ENCODE peak calls at places on chromosome 20, in ten cellular contexts. O is heart right ventricle, M is breast epithelium, E is ascending aorta, I is PC-9, Q is upper lobe of right lung, Z is gastrocnemius medialis, H is heart left ventricle, L is K562, T is foreskin keratinocyte. R is an unnamed sample. For H3K4me1, the result is how much of the 10 kb centered on the place peaks cover.

GRCh38 chr20:11195169-11195568 is 521.4 kb upstream of the JAG1 start:
- DNase-seq in O (peak), M (no peak), E (no peak), I (no peak), Q (no peak), Z (no peak), H (peak), L (no peak), T (no peak), R (no peak)

GRCh38 chr20:10219452-10219791 is 792 bp downstream of the SNAP25 start:
- DNase-seq in O (peak), M (peak), E (no peak), I (no peak), Q (peak), Z (no peak), H (peak), L (peak), T (peak), R (peak)

GRCh38 chr20:53126185-53126584 is 154.0 kb downstream of the TSHZ2 start:
- DNase-seq in O (no peak), M (no peak), E (no peak), I (no peak), Q (no peak), Z (no peak), H (no peak), L (no peak), T (no peak), R (no peak)

GRCh38 chr20:46631874-46632446 is 19.3 kb downstream of the SLC13A3 start:
- DNase-seq in O (no peak), M (no peak), E (no peak), I (no peak), Q (no peak), Z (no peak), H (no peak), L (no peak), T (no peak), R (no peak)

GRCh38 chr20:49385471-49385870 is 97.0 kb downstream of the KCNB1 start:
- DNase-seq in O (no peak), M (no peak), E (no peak), I (peak), Q (no peak), Z (peak), H (no peak), L (peak), T (peak), R (no peak)

GRCh38 chr20:18314786-18315406 is 26.6 kb downstream of the ZNF133 start:
- DNase-seq in O (no peak), M (no peak), E (no peak), I (peak), Q (no peak), Z (no peak), H (no peak), L (no peak), T (peak), R (no peak)

GRCh38 chr20:63153254-63154221 is 62.4 kb downstream of the YTHDF1 start:
- DNase-seq in O (no peak), M (no peak), E (no peak), I (no peak), Q (no peak), Z (no peak), H (peak), L (no peak), T (no peak), R (no peak)

GRCh38 chr20:3312940-3313656 is 74.1 kb upstream of the SLC4A11 start:
- DNase-seq in O (no peak), M (no peak), E (no peak), I (peak), Q (no peak), Z (peak), H (no peak), L (no peak), T (peak), R (no peak)

GRCh38 chr20:20211274-20211987 is 156.5 kb upstream of the INSM1 start:
- DNase-seq in O (no peak), M (no peak), E (no peak), I (no peak), Q (no peak), Z (no peak), H (no peak), L (no peak), T (no peak), R (no peak)

GRCh38 chr20:24544371-24544770 is 74.9 kb downstream of the SYNDIG1 start:
- DNase-seq in O (no peak), M (no peak), E (no peak), I (no peak), Q (no peak), Z (no peak), H (no peak), L (no peak), T (no peak), R (no peak)

GRCh38 chr20:11094196-11094595 is 420.4 kb upstream of the JAG1 start:
- DNase-seq in O (no peak), M (no peak), E (no peak), I (no peak), Q (no peak), Z (no peak), H (no peak), L (no peak), T (no peak), R (no peak)

GRCh38 chr20:36628076-36628475 is 17.9 kb downstream of the SLA2 start:
- DNase-seq in O (no peak), M (no peak), E (no peak), I (no peak), Q (no peak), Z (no peak), H (no peak), L (no peak), T (no peak), R (no peak)

GRCh38 chr20:18738055-18738454 is 75.5 kb upstream of the SCP2D1 start:
- DNase-seq in O (no peak), M (no peak), E (no peak), I (no peak), Q (no peak), Z (no peak), H (no peak), L (peak), T (peak), R (no peak)

GRCh38 chr20:38031957-38032356 is 1.3 kb downstream of the TTI1 start:
- DNase-seq in O (no peak), M (no peak), E (no peak), I (no peak), Q (no peak), Z (no peak), H (no peak), L (no peak), T (no peak), R (no peak)

GRCh38 chr20:54149765-54150264 is 24.0 kb downstream of the CYP24A1 start:
- DNase-seq in O (no peak), M (no peak), E (no peak), I (no peak), Q (no peak), Z (no peak), H (no peak), L (no peak), T (no peak), R (no peak)

GRCh38 chr20:46330072-46330763 is 21.9 kb upstream of the CDH22 start:
- DNase-seq in O (no peak), M (no peak), E (no peak), I (no peak), Q (no peak), Z (no peak), H (no peak), L (no peak), T (no peak), R (no peak)

GRCh38 chr20:34544109-34544793 is 14.3 kb upstream of the MAP1LC3A start:
- DNase-seq in O (no peak), M (no peak), E (no peak), I (no peak), Q (no peak), Z (no peak), H (peak), L (no peak), T (no peak), R (no peak)

GRCh38 chr20:63652192-63652980 is 838 bp downstream of the STMN3 start:
- DNase-seq in O (no peak), M (no peak), E (no peak), I (no peak), Q (no peak), Z (no peak), H (no peak), L (peak), T (no peak), R (no peak)

GRCh38 chr20:56358070-56358469 is 704 bp upstream of the FAM210B start:
- DNase-seq in O (no peak), M (no peak), E (no peak), I (peak), Q (no peak), Z (no peak), H (no peak), L (no peak), T (no peak), R (no peak)

GRCh38 chr20:61875221-61875885 is 190.3 kb downstream of the TAF4 start:
- DNase-seq in O (no peak), M (no peak), E (no peak), I (no peak), Q (no peak), Z (no peak), H (no peak), L (no peak), T (no peak), R (no peak)

GRCh38 chr20:4563534-4563933 is 158.2 kb upstream of the PRND start:
- DNase-seq in O (no peak), M (no peak), E (no peak), I (peak), Q (no peak), Z (no peak), H (no peak), L (peak), T (peak), R (no peak)

GRCh38 chr20:3805594-3806264 is 9.6 kb downstream of the CDC25B start:
- DNase-seq in O (no peak), M (no peak), E (no peak), I (no peak), Q (no peak), Z (no peak), H (peak), L (peak), T (peak), R (no peak)

GRCh38 chr20:15675813-15676484 is 897.3 kb downstream of the KIF16B start:
- DNase-seq in O (no peak), M (no peak), E (no peak), I (no peak), Q (no peak), Z (no peak), H (no peak), L (no peak), T (no peak), R (no peak)

DNA sequence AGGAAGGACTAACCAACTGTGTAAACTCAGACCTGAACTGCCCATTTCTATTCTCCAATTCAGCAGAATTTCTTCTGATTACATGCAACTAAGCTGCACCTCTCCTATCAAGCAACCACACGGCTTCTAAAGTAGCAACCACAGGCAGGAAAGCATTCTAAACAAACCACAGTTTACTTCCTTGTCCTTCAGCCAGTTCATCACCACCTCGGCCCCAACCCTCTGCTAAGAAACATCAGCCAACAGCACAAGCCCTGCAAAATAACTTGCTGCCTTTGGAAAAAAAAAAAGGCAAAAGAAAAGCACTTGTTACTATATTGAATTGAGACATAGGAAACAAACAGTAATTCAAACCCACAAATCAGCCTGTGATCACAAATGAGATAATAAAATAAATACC is 140.3 kb downstream of the NFATC2 start:
- DNase-seq in O (no peak), M (no peak), E (no peak), I (peak), Q (peak), Z (no peak), H (no peak), L (no peak), T (no peak), R (no peak)
- H3K4me1 ChIP-seq in O (under half), M (under half), E (under half), I (under half), Q (under half), Z (under half), H (under half), L (under half), T (under half), R (under half)

DNA sequence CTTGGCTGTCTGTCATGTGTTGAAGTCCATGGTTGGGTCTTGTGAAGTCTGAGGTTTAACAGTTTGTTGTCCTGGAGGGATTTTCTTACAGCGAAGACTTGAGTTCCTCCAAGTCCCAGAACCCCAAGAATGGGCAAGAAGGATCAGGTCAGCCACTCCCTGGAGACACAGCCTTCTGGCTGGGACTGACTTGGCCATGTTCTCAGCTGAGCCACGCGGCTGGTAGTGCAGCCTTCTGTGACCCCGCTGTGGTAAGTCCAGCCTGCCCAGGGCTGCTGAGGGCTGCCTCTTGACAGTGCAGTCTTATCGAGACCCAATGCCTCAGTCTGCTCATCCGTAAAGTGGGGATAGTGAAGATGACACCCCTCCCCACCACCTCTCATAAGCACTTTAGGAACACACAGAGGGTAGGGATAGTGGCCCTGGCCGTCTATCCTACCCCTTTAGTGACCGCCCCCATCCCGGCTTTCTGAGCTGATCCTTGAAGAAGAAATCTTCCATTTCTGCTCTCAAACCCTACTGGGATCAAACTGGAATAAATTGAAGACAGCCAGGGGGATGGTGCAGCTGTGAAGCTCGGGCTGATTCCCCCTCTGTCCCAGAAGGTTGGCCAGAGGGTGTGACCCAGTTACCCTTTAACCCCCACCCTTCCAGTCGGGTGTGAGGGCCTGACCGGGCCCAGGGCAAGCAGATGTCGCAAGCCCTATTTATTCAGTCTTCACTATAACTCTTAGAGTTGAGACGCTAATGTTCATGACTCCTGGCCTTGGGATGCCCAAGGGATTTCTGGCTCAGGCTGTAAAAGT is 43.5 kb downstream of the SIRPA start:
- DNase-seq in O (no peak), M (no peak), E (no peak), I (no peak), Q (peak), Z (no peak), H (no peak), L (no peak), T (no peak), R (no peak)
- H3K4me1 ChIP-seq in O (under half), M (under half), E (under half), I (under half), Q (under half), Z (under half), H (under half), L (under half), T (under half), R (under half)

GRCh38 chr20:662289-663192 is 9.5 kb upstream of the SRXN1 start:
- DNase-seq in O (no peak), M (no peak), E (no peak), I (no peak), Q (no peak), Z (no peak), H (no peak), L (no peak), T (no peak), R (no peak)
- H3K4me1 ChIP-seq in O (under half), M (under half), E (under half), I (under half), Q (under half), Z (under half), H (under half), L (under half), T (under half), R (under half)

GRCh38 chr20:40689100-40689942 is at the start of gene MAFB:
- DNase-seq in O (peak), M (peak), E (peak), I (no peak), Q (peak), Z (peak), H (peak), L (peak), T (peak), R (peak)
- H3K4me1 ChIP-seq in O (under half), M (under half), E (under half), I (under half), Q (under half), Z (under half), H (under half), L (under half), T (under half), R (half or more)

DNA sequence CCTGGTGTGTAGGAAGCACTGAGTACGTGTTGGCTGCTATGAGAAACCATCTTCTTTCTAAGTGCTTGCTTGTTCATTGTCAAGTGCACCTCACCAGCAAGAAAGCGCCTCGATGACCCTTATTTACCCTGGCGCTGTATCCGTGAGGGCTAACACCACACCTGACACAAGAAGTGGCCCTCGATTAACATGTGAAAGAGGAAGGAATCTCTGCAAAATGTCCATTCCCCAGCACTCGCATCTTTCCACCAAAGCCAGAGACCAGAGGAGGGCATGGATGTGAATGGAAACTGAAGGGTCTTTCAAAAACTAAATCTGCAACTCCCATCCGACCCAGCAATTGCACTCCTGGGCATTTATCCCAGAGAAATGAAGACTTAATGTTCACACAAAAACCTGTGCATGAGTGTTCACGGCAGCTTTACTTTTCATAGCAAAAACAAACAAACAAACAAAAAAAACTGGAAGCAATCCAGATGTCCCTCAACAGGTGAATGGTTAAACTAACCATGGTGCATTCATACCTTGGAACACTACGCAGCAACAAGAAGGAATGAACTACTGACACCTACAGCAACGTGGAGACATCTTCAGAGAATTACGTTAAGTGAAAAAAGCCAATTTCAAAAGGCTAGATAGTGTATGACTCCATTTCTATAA is 32.4 kb downstream of the PMEPA1 start:
- DNase-seq in O (no peak), M (no peak), E (no peak), I (no peak), Q (no peak), Z (no peak), H (no peak), L (no peak), T (no peak), R (no peak)
- H3K4me1 ChIP-seq in O (under half), M (under half), E (under half), I (half or more), Q (under half), Z (under half), H (under half), L (under half), T (under half), R (half or more)

DNA sequence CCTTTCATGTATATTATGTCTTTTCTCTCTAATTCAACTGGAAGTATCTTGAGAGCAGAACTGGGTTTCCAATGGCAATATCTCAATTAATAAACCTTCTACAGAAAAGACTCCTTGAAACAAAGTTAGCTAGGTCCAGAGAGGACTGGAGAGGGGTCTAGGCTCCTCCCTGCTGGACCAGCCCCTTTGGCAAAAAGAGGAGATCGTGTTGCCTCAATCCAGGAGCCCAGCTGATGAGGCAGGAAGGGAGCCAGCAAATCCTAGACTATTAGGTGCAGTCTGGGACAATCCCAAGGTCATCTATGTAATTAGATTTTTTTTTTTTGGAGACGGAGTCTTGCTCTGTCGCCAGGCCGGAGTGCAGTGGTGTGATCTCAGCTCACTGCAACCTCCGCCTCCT is 21.9 kb downstream of the BCL2L1 start:
- DNase-seq in O (no peak), M (no peak), E (no peak), I (no peak), Q (no peak), Z (peak), H (no peak), L (no peak), T (no peak), R (no peak)
- H3K4me1 ChIP-seq in O (half or more), M (under half), E (under half), I (half or more), Q (half or more), Z (half or more), H (half or more), L (half or more), T (under half), R (half or more)

DNA sequence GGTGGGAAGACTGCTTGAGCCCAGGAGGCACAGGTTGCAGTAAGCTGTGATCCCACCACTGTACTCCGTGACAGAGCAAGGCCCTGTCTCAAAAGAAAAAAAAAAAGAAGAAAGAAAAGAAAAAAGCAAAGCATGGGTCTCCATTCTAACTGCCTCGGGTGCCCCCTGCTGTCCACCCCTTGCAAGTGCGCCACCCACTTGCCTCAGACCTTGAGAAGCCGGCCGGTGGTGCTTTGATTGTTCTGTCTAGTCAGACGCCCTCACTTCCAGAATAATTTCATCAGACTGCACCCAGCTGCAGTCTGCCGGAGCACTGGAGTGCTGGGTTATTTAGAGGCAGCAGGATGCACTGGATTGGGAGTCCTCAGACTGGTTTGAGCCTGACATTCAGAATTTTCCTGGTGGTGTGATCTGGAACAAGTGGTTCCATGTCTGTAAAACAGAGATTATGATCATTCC is 17.6 kb upstream of the TM9SF4 start:
- DNase-seq in O (peak), M (peak), E (no peak), I (peak), Q (peak), Z (peak), H (peak), L (peak), T (peak), R (peak)
- H3K4me1 ChIP-seq in O (under half), M (under half), E (under half), I (under half), Q (under half), Z (under half), H (under half), L (under half), T (under half), R (under half)

R was measured in tibial nerve.